ENCODE peak calls at places on chromosomes 13 and 19, in eight cellular contexts. Y is non-pigmented ciliary epithelial cell; V is stimulated activated CD8-positive, alpha-beta memory T cell treated with anti-CD3 and anti-CD28 coated beads, Interleukin-15, amount 100 ng/mL, for 24 hours; O is left ventricle myocardium inferior; T is GM23248; Z is epithelial cell of prostate; L is stomach; A is SW480. N is an unnamed sample.

GRCh38 chr19:55152017-55152416 is 3.0 kb upstream of the TNNT1 start:
- DNase-seq in Y (no peak), V (no peak), O (no peak), T (no peak), Z (no peak), L (no peak), A (no peak), N (no peak)

GRCh38 chr13:65063753-65064152 is 2166.4 kb downstream of the PCDH9 start:
- DNase-seq in Y (peak), V (no peak), O (no peak), T (peak), Z (no peak), L (no peak), A (no peak), N (no peak)

GRCh38 chr13:77056382-77056781 is 29.4 kb upstream of the FBXL3 start:
- DNase-seq in Y (no peak), V (no peak), O (no peak), T (no peak), Z (no peak), L (no peak), A (no peak), N (no peak)

GRCh38 chr19:18280247-18281081 is 958 bp downstream of the JUND start:
- DNase-seq in Y (no peak), V (no peak), O (peak), T (peak), Z (peak), L (peak), A (peak), N (no peak)

GRCh38 chr19:51460164-51460992 is 2.1 kb upstream of the SIGLEC8 start:
- DNase-seq in Y (no peak), V (no peak), O (no peak), T (peak), Z (no peak), L (peak), A (no peak), N (no peak)

GRCh38 chr19:35960432-35960972 is 24.3 kb downstream of the LRFN3 start:
- DNase-seq in Y (no peak), V (no peak), O (no peak), T (no peak), Z (no peak), L (no peak), A (no peak), N (no peak)

GRCh38 chr19:927707-928401 is 2.0 kb downstream of the ARID3A start:
- DNase-seq in Y (no peak), V (no peak), O (no peak), T (no peak), Z (no peak), L (no peak), A (no peak), N (no peak)

GRCh38 chr13:25242956-25243355 is 44.3 kb downstream of the MTMR6 start:
- DNase-seq in Y (no peak), V (no peak), O (no peak), T (no peak), Z (no peak), L (no peak), A (no peak), N (no peak)

GRCh38 chr13:72693832-72694231 is 33.6 kb downstream of the MZT1 start:
- DNase-seq in Y (no peak), V (no peak), O (no peak), T (no peak), Z (no peak), L (no peak), A (no peak), N (no peak)

GRCh38 chr13:66402071-66402470 is 828.1 kb downstream of the PCDH9 start:
- DNase-seq in Y (no peak), V (no peak), O (no peak), T (no peak), Z (no peak), L (no peak), A (no peak), N (no peak)

GRCh38 chr19:35261356-35262100 is 7.2 kb upstream of the USF2 start:
- DNase-seq in Y (no peak), V (no peak), O (no peak), T (no peak), Z (no peak), L (peak), A (no peak), N (no peak)

GRCh38 chr13:95269756-95270155 is 31.5 kb downstream of the ABCC4 start:
- DNase-seq in Y (no peak), V (no peak), O (no peak), T (no peak), Z (no peak), L (no peak), A (no peak), N (no peak)

GRCh38 chr13:73467103-73467502 is 408.3 kb downstream of the KLF5 start:
- DNase-seq in Y (no peak), V (no peak), O (no peak), T (peak), Z (no peak), L (no peak), A (no peak), N (no peak)

GRCh38 chr13:52446265-52446664 is 4.2 kb downstream of the VPS36 start:
- DNase-seq in Y (no peak), V (no peak), O (no peak), T (no peak), Z (no peak), L (no peak), A (no peak), N (no peak)

GRCh38 chr19:41311072-41311471 is 1.1 kb downstream of the CCDC97 start:
- DNase-seq in Y (no peak), V (no peak), O (no peak), T (peak), Z (no peak), L (no peak), A (no peak), N (no peak)

GRCh38 chr19:53868091-53868891 is 608 bp downstream of the MYADM start:
- DNase-seq in Y (no peak), V (no peak), O (peak), T (peak), Z (no peak), L (peak), A (peak), N (no peak)

GRCh38 chr19:57192064-57192395 is 730 bp downstream of the ZNF264 start:
- DNase-seq in Y (no peak), V (no peak), O (no peak), T (peak), Z (no peak), L (no peak), A (no peak), N (no peak)

GRCh38 chr19:311813-312261 is 20.6 kb upstream of the PLPP2 start:
- DNase-seq in Y (no peak), V (no peak), O (peak), T (no peak), Z (no peak), L (peak), A (peak), N (no peak)

GRCh38 chr13:41590643-41591042 is 133.3 kb downstream of the RGCC start:
- DNase-seq in Y (no peak), V (no peak), O (no peak), T (no peak), Z (peak), L (no peak), A (peak), N (no peak)

GRCh38 chr13:76853481-76853880 is 32.7 kb downstream of the KCTD12 start:
- DNase-seq in Y (no peak), V (no peak), O (no peak), T (no peak), Z (no peak), L (no peak), A (no peak), N (no peak)

GRCh38 chr19:18112989-18113478 is 15.5 kb downstream of the MAST3 start:
- DNase-seq in Y (no peak), V (peak), O (peak), T (peak), Z (no peak), L (peak), A (peak), N (peak)

GRCh38 chr19:16115309-16116039 is 3.8 kb downstream of the RAB8A start:
- DNase-seq in Y (no peak), V (no peak), O (no peak), T (no peak), Z (no peak), L (no peak), A (no peak), N (no peak)

GRCh38 chr19:2255112-2255845 is 938 bp downstream of the JSRP1 start:
- DNase-seq in Y (no peak), V (no peak), O (no peak), T (no peak), Z (no peak), L (no peak), A (no peak), N (no peak)

GRCh38 chr19:9936151-9937000 is at the start of gene OLFM2:
- DNase-seq in Y (no peak), V (no peak), O (peak), T (peak), Z (no peak), L (no peak), A (no peak), N (no peak)

GRCh38 chr13:33174491-33174890 is 111.1 kb downstream of the STARD13 start:
- DNase-seq in Y (no peak), V (no peak), O (no peak), T (no peak), Z (no peak), L (no peak), A (no peak), N (no peak)

GRCh38 chr13:85741017-85741416 is 58.2 kb downstream of the SLITRK6 start:
- DNase-seq in Y (no peak), V (no peak), O (no peak), T (no peak), Z (no peak), L (no peak), A (no peak), N (no peak)

GRCh38 chr19:38691938-38692457 is 44.5 kb downstream of the ACTN4 start:
- DNase-seq in Y (peak), V (no peak), O (no peak), T (peak), Z (no peak), L (no peak), A (peak), N (peak)